ENCODE peak calls at places on chromosomes 7 and 10, in ten cellular contexts. P, O, I, R, A, Q, V, H, U and M are unnamed samples.
A peak's percentile ranks its signal among the peaks of the same experiment; 100 is the strongest.

GRCh38 chr10:103373544-103373943 is 5.8 kb downstream of the TAF5 start:
- DNase-seq in I (no peak), O (no peak), R (no peak), P (no peak), U (no peak), A (no peak), V (no peak), Q (no peak), H (no peak), M (no peak)

GRCh38 chr10:112524637-112525036 is 77.6 kb downstream of the VTI1A start:
- DNase-seq in V (no peak), Q (no peak), R (no peak), P (no peak), I (no peak), H (no peak), O (no peak), A (no peak), U (no peak), M (no peak)

GRCh38 chr10:132836832-132837540 is 51.0 kb upstream of the NKX6-2 start:
- DNase-seq in P (peak; percentile 30), R (no peak), I (peak; percentile 48), U (no peak), V (no peak), O (no peak), A (peak; percentile 39), Q (peak; percentile 61), H (peak; percentile 43), M (no peak)

GRCh38 chr7:55504093-55504859 is 68.0 kb downstream of the VOPP1 start:
- DNase-seq in U (peak; percentile 47), V (no peak), R (no peak), I (no peak), O (no peak), P (peak; percentile 91), Q (no peak), H (no peak), A (no peak), M (peak; percentile 29)

GRCh38 chr10:117163061-117163953 is 25.2 kb upstream of the VAX1 start:
- DNase-seq in P (no peak), A (no peak), Q (peak; percentile 82), V (no peak), I (peak; percentile 52), O (no peak), U (no peak), H (peak; percentile 36), R (no peak), M (no peak)

GRCh38 chr7:51259766-51260165 is 56.8 kb downstream of the COBL start:
- DNase-seq in U (no peak), H (no peak), O (no peak), I (no peak), V (no peak), P (no peak), Q (no peak), R (no peak), A (no peak), M (no peak)

GRCh38 chr7:96388166-96388565 is 66.3 kb upstream of the SLC25A13 start:
- DNase-seq in O (no peak), V (no peak), I (no peak), U (peak; percentile 94), H (no peak), A (no peak), R (peak; percentile 38), Q (no peak), P (no peak), M (no peak)

GRCh38 chr7:84455788-84456187 is 261.2 kb upstream of the SEMA3A start:
- DNase-seq in Q (no peak), P (no peak), U (peak; percentile 58), V (no peak), R (no peak), H (no peak), A (no peak), I (no peak), O (no peak), M (no peak)

GRCh38 chr7:81457858-81458522 is 311.9 kb downstream of the HGF start:
- DNase-seq in U (peak; percentile 48), R (peak; percentile 6), P (no peak), O (peak; percentile 13), I (no peak), Q (no peak), H (no peak), A (no peak), V (no peak), M (no peak)

GRCh38 chr7:44104880-44105771 is 981 bp downstream of the AEBP1 start:
- DNase-seq in I (peak; percentile 45), H (no peak), Q (peak; percentile 45), U (peak; percentile 59), V (no peak), P (no peak), R (no peak), O (no peak), A (peak; percentile 74), M (no peak)

GRCh38 chr10:11687357-11687771 is 54.8 kb upstream of the ECHDC3 start:
- DNase-seq in R (no peak), O (peak; percentile 32), V (no peak), I (no peak), A (no peak), Q (no peak), H (no peak), P (peak; percentile 84), U (peak; percentile 95), M (no peak)

GRCh38 chr10:22900841-22901601 is 26.8 kb upstream of the ARMC3 start:
- DNase-seq in H (no peak), P (no peak), A (no peak), R (no peak), I (no peak), Q (no peak), V (peak; percentile 24), O (no peak), U (no peak), M (no peak)

GRCh38 chr7:116736927-116737715 is 65.1 kb downstream of the MET start:
- DNase-seq in U (no peak), Q (no peak), H (no peak), O (no peak), I (no peak), P (no peak), A (no peak), V (no peak), R (no peak), M (no peak)

GRCh38 chr7:128318696-128319095 is 25.0 kb downstream of the RBM28 start:
- DNase-seq in U (no peak), R (no peak), O (no peak), H (no peak), A (no peak), V (no peak), Q (no peak), P (no peak), I (no peak), M (no peak)

GRCh38 chr7:351256-351655 is 61.3 kb downstream of the FOXL3 start:
- DNase-seq in Q (no peak), I (no peak), V (no peak), O (no peak), H (no peak), P (no peak), U (no peak), A (no peak), R (no peak), M (no peak)

GRCh38 chr7:140983802-140984201 is 30.9 kb downstream of the MRPS33 start:
- DNase-seq in O (peak; percentile 8), R (peak; percentile 36), U (no peak), I (no peak), V (no peak), A (no peak), H (no peak), P (no peak), Q (no peak), M (no peak)

GRCh38 chr7:100472121-100472851 is 6.7 kb downstream of the TSC22D4 start:
- DNase-seq in O (no peak), P (no peak), A (no peak), I (no peak), H (no peak), V (no peak), Q (no peak), U (no peak), R (no peak), M (no peak)

GRCh38 chr7:37893359-37893758 is 23.3 kb downstream of the SFRP4 start:
- DNase-seq in I (no peak), P (no peak), H (no peak), V (no peak), U (no peak), A (no peak), O (no peak), Q (no peak), R (no peak), M (no peak)